ENCODE peak calls at places on chromosome 3, in four cellular contexts. K, L, N and J are unnamed samples.

GRCh38 chr3:30724863-30725262 is 118.5 kb downstream of the TGFBR2 start:
- DNase-seq in K (no peak), L (no peak), N (no peak), J (no peak)

GRCh38 chr3:138349926-138350665 is 1.7 kb downstream of the MRAS start:
- DNase-seq in K (no peak), L (peak), N (peak), J (no peak)

GRCh38 chr3:38138347-38139190 is at the start of gene MYD88:
- DNase-seq in K (peak), L (peak), N (peak), J (no peak)

GRCh38 chr3:54185740-54186139 is 63.4 kb downstream of the CACNA2D3 start:
- DNase-seq in K (no peak), L (no peak), N (no peak), J (no peak)

GRCh38 chr3:184466413-184466960 is 86.6 kb downstream of the CHRD start:
- DNase-seq in K (no peak), L (no peak), N (peak), J (no peak)

GRCh38 chr3:77254967-77255831 is 215.3 kb downstream of the ROBO2 start:
- DNase-seq in K (peak), L (peak), N (peak), J (peak)

GRCh38 chr3:187967097-187967496 is 186.9 kb upstream of the LPP start:
- DNase-seq in K (no peak), L (no peak), N (no peak), J (no peak)

GRCh38 chr3:157360044-157360443 is 76.6 kb upstream of the PTX3 start:
- DNase-seq in K (no peak), L (no peak), N (no peak), J (no peak)

GRCh38 chr3:126685493-126685892 is 18.5 kb upstream of the CHCHD6 start:
- DNase-seq in K (no peak), L (no peak), N (no peak), J (no peak)

GRCh38 chr3:100556656-100557310 is 52.6 kb upstream of the ADGRG7 start:
- DNase-seq in K (no peak), L (no peak), N (no peak), J (no peak)

GRCh38 chr3:197419696-197420095 is 121.3 kb upstream of the DLG1 start:
- DNase-seq in K (no peak), L (no peak), N (no peak), J (no peak)

GRCh38 chr3:56291244-56291680 is 177.0 kb downstream of the ERC2 start:
- DNase-seq in K (no peak), L (no peak), N (no peak), J (no peak)

GRCh38 chr3:134485620-134486576 is at the start of the genes ANAPC13 and CEP63:
- DNase-seq in K (peak), L (peak), N (peak), J (peak)

GRCh38 chr3:57949779-57950618 is 58.2 kb upstream of the FLNB start:
- DNase-seq in K (no peak), L (peak), N (no peak), J (no peak)

GRCh38 chr3:57953541-57953940 is 54.7 kb upstream of the FLNB start:
- DNase-seq in K (no peak), L (no peak), N (no peak), J (no peak)

GRCh38 chr3:57952651-57953050 is 55.6 kb upstream of the FLNB start:
- DNase-seq in K (no peak), L (no peak), N (no peak), J (no peak)

GRCh38 chr3:57951106-57951882 is 56.9 kb upstream of the FLNB start:
- DNase-seq in K (no peak), L (peak), N (peak), J (peak)

GRCh38 chr3:57952208-57952631 is 56.0 kb upstream of the FLNB start:
- DNase-seq in K (peak), L (peak), N (peak), J (peak)
- TF ChIP-seq ELF4 in K (no peak), L (no peak), N (no peak), J (no peak)

GRCh38 chr3:173892547-173892946 is 495.0 kb downstream of the NLGN1 start:
- DNase-seq in K (no peak), L (no peak), N (no peak), J (no peak)
- TF ChIP-seq ELF4 in K (no peak), L (no peak), N (no peak), J (no peak)

GRCh38 chr3:51391075-51391565 is at the start of gene RBM15B:
- DNase-seq in K (peak), L (peak), N (peak), J (peak)
- TF ChIP-seq ELF4 in K (no peak), L (no peak), N (no peak), J (no peak)

GRCh38 chr3:75192065-75192658 is 472.0 kb upstream of the FRG2C start:
- DNase-seq in K (peak), L (peak), N (peak), J (peak)
- TF ChIP-seq ELF4 in K (no peak), L (no peak), N (no peak), J (no peak)